ENCODE peak calls at places on chromosomes 16 and 17, in six cellular contexts. E is cardiac fibroblast, V is foreskin fibroblast, A is HFF-Myc, F is mucosa of descending colon, X is heart left ventricle. U is an unnamed sample.

GRCh38 chr16:35200662-35201061 is 1741.2 kb downstream of the TP53TG3F start:
- DNase-seq in E (no peak), V (no peak), A (no peak), F (no peak), X (no peak), U (no peak)

GRCh38 chr16:67847064-67847861 is at the start of gene CENPT:
- DNase-seq in E (peak; percentile 56), V (peak; percentile 78), A (no peak), F (peak; percentile 52), X (no peak), U (peak; percentile 61)

GRCh38 chr16:3578121-3578520 is 918 bp upstream of the NLRC3 start:
- DNase-seq in E (no peak), V (no peak), A (no peak), F (no peak), X (no peak), U (no peak)

GRCh38 chr17:66425751-66426396 is 123.5 kb downstream of the PRKCA start:
- DNase-seq in E (no peak), V (no peak), A (no peak), F (no peak), X (no peak), U (no peak)

GRCh38 chr16:89721644-89722391 is 481 bp downstream of the ZNF276 start:
- DNase-seq in E (peak; percentile 55), V (peak; percentile 78), A (no peak), F (peak; percentile 71), X (peak; percentile 66), U (peak; percentile 48)

GRCh38 chr16:14641877-14642276 is 9.1 kb downstream of the BFAR start:
- DNase-seq in E (no peak), V (no peak), A (no peak), F (no peak), X (no peak), U (no peak)

GRCh38 chr17:79363552-79364275 is 247.1 kb downstream of the RBFOX3 start:
- DNase-seq in E (no peak), V (no peak), A (no peak), F (no peak), X (no peak), U (no peak)

GRCh38 chr16:67299269-67299668 is 19.9 kb downstream of the PLEKHG4 start:
- DNase-seq in E (no peak), V (no peak), A (no peak), F (no peak), X (no peak), U (no peak)

DNA sequence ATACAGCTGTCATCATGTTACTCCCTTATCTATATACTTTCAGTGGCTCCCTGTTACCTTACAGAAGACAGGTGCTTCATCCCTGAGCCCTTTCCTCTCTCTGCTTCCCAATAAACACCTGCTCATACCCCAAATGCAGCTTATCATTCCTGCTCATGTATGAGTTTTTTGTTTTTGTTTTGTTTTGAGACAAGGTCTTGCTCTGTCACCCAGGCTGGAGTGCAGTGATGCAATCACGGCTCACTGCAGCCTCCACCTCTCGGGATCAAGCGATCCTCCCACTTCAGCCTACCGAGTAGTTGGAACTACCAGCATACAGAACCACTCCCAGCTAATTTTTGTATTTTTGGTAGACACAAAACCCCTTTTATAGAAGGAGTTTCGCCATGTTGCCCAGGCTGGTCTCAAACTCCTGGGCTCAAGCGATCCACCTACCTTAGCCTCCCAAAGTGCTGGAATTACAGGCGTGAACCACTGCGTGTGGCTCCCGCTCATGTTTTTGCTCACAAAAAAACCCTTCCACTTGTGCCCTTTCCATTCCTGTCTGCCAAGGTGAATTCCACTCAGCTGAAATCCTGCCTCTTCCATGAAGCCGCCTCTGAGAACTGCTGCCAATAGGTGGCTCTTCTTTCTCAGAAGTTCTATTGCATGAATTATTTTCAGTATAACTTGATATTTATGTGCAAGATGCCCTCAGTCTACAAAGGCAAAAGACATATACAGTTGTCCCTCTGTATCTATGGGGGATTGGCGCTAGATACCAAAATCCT is 7.9 kb upstream of the RNF157 start:
- DNase-seq in E (no peak), V (peak; percentile 56), A (no peak), F (no peak), X (no peak), U (no peak)
- TF ChIP-seq CTCF in E (peak; percentile 24), V (peak; percentile 8), A (peak; percentile 4), F (no peak), X (no peak), U (no peak)

DNA sequence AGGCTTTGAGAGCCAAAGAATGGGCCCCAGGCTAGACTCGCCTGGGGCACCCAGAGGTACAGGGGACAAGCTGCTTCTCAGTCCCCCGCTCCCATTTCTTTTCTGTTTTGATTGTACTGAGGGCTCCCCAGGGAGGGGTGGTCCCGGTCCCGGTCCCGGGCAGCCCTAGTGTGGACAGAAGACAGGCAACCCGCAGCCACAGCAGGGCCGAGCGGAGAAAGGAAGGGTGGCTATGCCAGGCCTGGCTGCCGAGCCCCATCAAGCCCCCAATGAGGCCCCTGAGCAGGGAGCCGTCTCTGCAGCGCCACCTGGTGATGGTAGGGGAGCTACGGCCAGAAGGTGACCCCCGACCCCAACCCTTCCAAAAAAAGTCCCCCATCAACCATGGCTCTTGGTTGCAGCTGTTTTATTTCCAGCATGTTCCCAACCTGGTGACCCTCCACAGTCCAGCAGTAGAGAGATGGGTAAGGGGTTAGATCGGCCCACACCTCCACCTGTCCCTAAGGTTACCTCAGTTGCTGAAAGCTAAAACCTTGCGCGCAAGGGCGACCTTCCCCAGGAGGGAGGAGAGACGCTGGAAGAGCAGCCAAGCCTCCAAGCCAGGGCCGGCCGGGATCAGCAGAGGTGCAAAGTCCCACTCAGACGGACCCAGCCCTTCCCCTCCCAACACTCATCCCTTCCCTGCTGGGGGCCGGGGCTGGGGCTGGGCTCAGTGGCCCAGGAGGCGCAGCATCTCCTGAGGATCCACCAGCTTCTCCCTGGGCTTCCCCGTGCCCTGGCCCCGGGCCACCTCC is 2.6 kb upstream of the GRIN2C start:
- DNase-seq in E (peak; percentile 57), V (peak; percentile 76), A (no peak), F (peak; percentile 64), X (peak; percentile 66), U (peak; percentile 33)
- H3K4me3 ChIP-seq in E (no peak overlapping the region), V (no peak overlapping the region), A (no peak overlapping the region), F (no peak overlapping the region), X (peak overlapping the region; percentile 51), U (no peak overlapping the region)

GRCh38 chr17:73302189-73302588 is 9.6 kb downstream of the CDC42EP4 start:
- DNase-seq in E (peak; percentile 71), V (peak; percentile 54), A (no peak), F (no peak), X (no peak), U (peak; percentile 59)

GRCh38 chr17:73304438-73304837 is 7.4 kb downstream of the CDC42EP4 start:
- DNase-seq in E (no peak), V (peak; percentile 48), A (no peak), F (no peak), X (no peak), U (no peak)

GRCh38 chr17:73305845-73306836 is 5.7 kb downstream of the CDC42EP4 start:
- DNase-seq in E (no peak), V (peak; percentile 33), A (no peak), F (no peak), X (no peak), U (no peak)

GRCh38 chr17:73307130-73307529 is 4.7 kb downstream of the CDC42EP4 start:
- DNase-seq in E (no peak), V (peak; percentile 12), A (no peak), F (no peak), X (no peak), U (no peak)

DNA sequence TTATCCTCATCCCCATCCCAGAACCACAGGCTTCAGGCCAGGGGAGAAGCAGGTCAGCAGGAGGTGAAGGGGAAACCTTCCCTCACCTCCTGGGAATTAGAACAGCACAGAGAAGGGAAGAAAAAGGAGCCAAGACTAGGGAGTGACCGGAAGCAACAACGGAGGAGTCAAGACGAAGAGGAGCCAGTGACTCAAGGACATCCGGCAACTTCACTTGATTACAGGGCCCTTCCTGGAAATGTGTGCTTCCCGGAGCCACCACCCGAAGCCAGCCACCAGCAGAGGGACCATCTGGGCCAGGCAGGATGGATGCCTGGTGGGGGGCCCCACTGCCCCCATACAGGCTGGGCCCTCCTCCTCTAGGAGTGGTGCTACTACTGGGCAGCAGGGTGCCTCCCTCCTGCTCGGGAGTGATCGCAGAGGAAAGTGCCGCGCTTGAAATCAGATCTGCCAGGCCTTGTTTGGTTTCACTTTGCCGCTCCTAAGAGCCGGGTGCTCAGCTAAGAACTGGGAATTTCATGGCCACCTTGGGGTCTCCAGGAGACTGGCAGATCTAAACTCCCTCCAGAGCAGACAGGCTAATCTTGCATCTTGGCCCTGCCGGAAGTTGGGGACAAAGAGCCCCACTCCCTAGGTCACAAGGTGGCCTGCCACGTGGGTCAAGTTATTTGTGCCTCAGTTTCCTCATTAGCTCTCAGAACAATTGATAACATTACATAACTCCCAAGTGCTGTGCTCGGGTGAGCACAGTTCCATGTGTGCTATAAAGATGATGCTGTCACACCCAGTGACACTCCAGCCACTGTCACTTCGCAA is 6.6 kb downstream of the CDC42EP4 start:
- DNase-seq in E (peak; percentile 93), V (peak; percentile 93), A (no peak), F (peak; percentile 65), X (peak; percentile 83), U (peak; percentile 84)
- TF ChIP-seq CTCF in E (peak; percentile 39), V (peak; percentile 28), A (peak; percentile 47), F (no peak), X (peak; percentile 24), U (peak; percentile 36)

DNA sequence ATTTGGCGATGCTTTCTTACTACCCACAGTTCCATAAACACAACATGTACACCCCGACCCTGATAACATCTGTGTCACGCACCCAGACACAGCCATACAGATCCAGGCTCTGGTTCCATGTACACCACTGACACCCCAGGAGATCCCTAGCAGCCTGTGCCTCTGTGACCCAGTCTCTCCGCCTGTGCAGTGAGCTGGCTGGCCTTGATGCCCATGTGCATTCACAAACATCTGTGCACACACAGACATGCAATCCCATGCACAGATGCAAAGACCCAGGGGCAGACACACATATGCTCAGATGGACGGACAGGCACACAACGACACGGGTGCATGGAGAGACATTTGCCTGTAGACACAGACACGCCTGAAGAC is 4.1 kb downstream of the CCDC102A start:
- DNase-seq in E (no peak), V (no peak), A (no peak), F (no peak), X (no peak), U (no peak)
- H3K4me3 ChIP-seq in E (no peak overlapping the region), V (no peak overlapping the region), A (no peak overlapping the region), F (no peak overlapping the region), X (no peak overlapping the region), U (no peak overlapping the region)

GRCh38 chr16:48041861-48042435 is 113.8 kb downstream of the ABCC12 start:
- DNase-seq in E (no peak), V (no peak), A (no peak), F (no peak), X (no peak), U (no peak)
- TF ChIP-seq CTCF in E (peak; percentile 5), V (no peak), A (no peak), F (no peak), X (no peak), U (no peak)

DNA sequence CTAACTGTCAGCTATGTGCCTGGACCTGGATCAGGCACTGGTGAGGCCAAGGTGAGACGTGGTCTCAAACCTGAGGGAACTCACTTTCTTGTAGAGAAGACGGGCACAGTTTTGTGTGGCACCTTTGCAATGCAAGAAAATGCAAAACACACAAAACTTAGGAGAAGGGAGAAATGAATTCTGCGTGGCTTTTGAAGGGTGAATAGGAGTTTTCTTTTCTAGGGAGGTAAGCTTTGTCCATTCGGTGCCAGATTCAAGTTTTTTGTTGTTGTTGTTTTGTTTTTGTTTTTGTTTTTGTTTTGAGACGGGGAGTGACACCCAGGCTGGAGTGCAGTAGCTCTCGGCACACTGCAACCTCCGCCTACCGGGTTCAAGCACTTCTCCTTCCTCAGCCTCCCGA is 1.4 kb downstream of the TOM1L1 start:
- DNase-seq in E (no peak), V (no peak), A (no peak), F (no peak), X (no peak), U (no peak)
- H3K4me3 ChIP-seq in E (no peak overlapping the region), V (no peak overlapping the region), A (peak overlapping the region; percentile 61), F (no peak overlapping the region), X (no peak overlapping the region), U (no peak overlapping the region)